ENCODE peak calls at places on chromosomes 1 and 21, in seven cellular contexts. Z is ovary, Y is A549, O is lower leg skin, D is Peyer's patch, N is K562, G is IMR-90. K is an unnamed sample.
A peak's percentile ranks its signal among the peaks of the same experiment; 100 is the strongest.

GRCh38 chr1:36306210-36306901 is at the start of gene SH3D21:
- DNase-seq in D (peak; percentile 87), G (no peak), Y (peak; percentile 67), Z (peak; percentile 51), O (peak; percentile 40), N (peak; percentile 40), K (peak; percentile 82)

GRCh38 chr21:17451364-17451869 is 61.4 kb upstream of the CXADR start:
- DNase-seq in N (no peak), D (no peak), O (peak; percentile 60), G (peak; percentile 89), Y (peak; percentile 46), Z (no peak), K (no peak)

GRCh38 chr1:42931108-42931539 is 27.5 kb downstream of the SLC2A1 start:
- DNase-seq in G (peak; percentile 39), O (peak; percentile 19), Y (peak; percentile 62), Z (no peak), N (peak; percentile 76), D (peak; percentile 79), K (peak; percentile 59)

GRCh38 chr1:198876371-198876871 is 237.6 kb downstream of the PTPRC start:
- DNase-seq in G (no peak), D (no peak), Z (no peak), N (no peak), Y (no peak), O (no peak), K (no peak)

GRCh38 chr1:64965239-64966157 is 851 bp downstream of the JAK1 start:
- DNase-seq in Z (peak; percentile 82), D (peak; percentile 93), N (no peak), O (peak; percentile 63), G (peak; percentile 76), Y (no peak), K (peak; percentile 75)

GRCh38 chr1:155007253-155007828 is 4.7 kb downstream of the ZBTB7B start:
- DNase-seq in Z (peak; percentile 53), G (no peak), O (no peak), N (no peak), D (peak; percentile 89), Y (no peak), K (peak; percentile 91)

GRCh38 chr1:33168556-33169289 is 13.1 kb downstream of the TRIM62 start:
- DNase-seq in N (no peak), Y (no peak), O (no peak), D (no peak), G (peak; percentile 26), Z (no peak), K (no peak)

GRCh38 chr1:29668761-29669487 is 432.6 kb downstream of the PTPRU start:
- DNase-seq in O (no peak), Z (no peak), N (no peak), D (peak; percentile 1), Y (no peak), G (no peak), K (no peak)

GRCh38 chr1:111417755-111418154 is 9.8 kb downstream of the OVGP1 start:
- DNase-seq in D (no peak), Y (peak; percentile 11), N (no peak), Z (no peak), G (peak; percentile 78), O (no peak), K (no peak)

GRCh38 chr1:210598135-210598652 is 269.5 kb downstream of the HHAT start:
- DNase-seq in Y (peak; percentile 98), N (no peak), D (peak; percentile 61), G (peak; percentile 97), Z (no peak), O (peak; percentile 22), K (peak; percentile 43)

GRCh38 chr1:65741993-65742392 is 50.7 kb upstream of the PDE4B start:
- DNase-seq in N (no peak), O (no peak), G (no peak), D (no peak), Y (no peak), Z (no peak), K (no peak)

GRCh38 chr1:201883786-201884185 is 4.9 kb upstream of the SHISA4 start:
- DNase-seq in O (peak; percentile 56), G (peak; percentile 43), D (peak; percentile 45), Z (no peak), Y (no peak), N (peak; percentile 43), K (no peak)

GRCh38 chr21:45724345-45724961 is 80.9 kb downstream of the PCBP3 start:
- DNase-seq in G (no peak), Y (no peak), Z (no peak), D (no peak), O (no peak), N (no peak), K (no peak)

GRCh38 chr1:117607471-117607870 is 1.6 kb downstream of the TENT5C start:
- DNase-seq in O (no peak), Y (no peak), G (no peak), D (peak; percentile 85), N (no peak), Z (no peak), K (peak; percentile 71)

GRCh38 chr1:26350701-26351590 is 3.0 kb downstream of the CRYBG2 start:
- DNase-seq in O (no peak), N (peak; percentile 42), D (peak; percentile 81), Y (peak; percentile 77), G (peak; percentile 24), Z (no peak), K (peak; percentile 63)

GRCh38 chr1:231629132-231629531 is 2.5 kb downstream of the DISC1 start:
- DNase-seq in Y (no peak), N (no peak), G (no peak), Z (no peak), O (peak; percentile 61), D (peak; percentile 63), K (peak; percentile 63)

GRCh38 chr1:231628207-231628876 is 1.8 kb downstream of the DISC1 start:
- DNase-seq in D (no peak), N (no peak), Y (no peak), O (no peak), Z (peak; percentile 49), G (peak; percentile 37), K (no peak)

GRCh38 chr1:231626951-231627614 is 493 bp downstream of the DISC1 start:
- DNase-seq in N (no peak), G (peak; percentile 43), Y (peak; percentile 19), D (peak; percentile 72), O (peak; percentile 78), Z (peak; percentile 59), K (peak; percentile 71)

GRCh38 chr1:231625975-231626534 is 535 bp upstream of the DISC1 start:
- DNase-seq in G (no peak), N (no peak), Y (peak; percentile 16), Z (no peak), O (no peak), D (no peak), K (no peak)

GRCh38 chr1:231626535-231626950 is at the start of gene DISC1:
- DNase-seq in G (peak; percentile 93), N (peak; percentile 56), O (peak; percentile 79), D (peak; percentile 92), Z (peak; percentile 87), Y (peak; percentile 79), K (peak; percentile 89)
- TF ChIP-seq POLR2A in G (no peak), N (no peak), O (no peak), D (no peak), Z (peak; percentile 9), Y (no peak), K (peak; percentile 22)

DNA sequence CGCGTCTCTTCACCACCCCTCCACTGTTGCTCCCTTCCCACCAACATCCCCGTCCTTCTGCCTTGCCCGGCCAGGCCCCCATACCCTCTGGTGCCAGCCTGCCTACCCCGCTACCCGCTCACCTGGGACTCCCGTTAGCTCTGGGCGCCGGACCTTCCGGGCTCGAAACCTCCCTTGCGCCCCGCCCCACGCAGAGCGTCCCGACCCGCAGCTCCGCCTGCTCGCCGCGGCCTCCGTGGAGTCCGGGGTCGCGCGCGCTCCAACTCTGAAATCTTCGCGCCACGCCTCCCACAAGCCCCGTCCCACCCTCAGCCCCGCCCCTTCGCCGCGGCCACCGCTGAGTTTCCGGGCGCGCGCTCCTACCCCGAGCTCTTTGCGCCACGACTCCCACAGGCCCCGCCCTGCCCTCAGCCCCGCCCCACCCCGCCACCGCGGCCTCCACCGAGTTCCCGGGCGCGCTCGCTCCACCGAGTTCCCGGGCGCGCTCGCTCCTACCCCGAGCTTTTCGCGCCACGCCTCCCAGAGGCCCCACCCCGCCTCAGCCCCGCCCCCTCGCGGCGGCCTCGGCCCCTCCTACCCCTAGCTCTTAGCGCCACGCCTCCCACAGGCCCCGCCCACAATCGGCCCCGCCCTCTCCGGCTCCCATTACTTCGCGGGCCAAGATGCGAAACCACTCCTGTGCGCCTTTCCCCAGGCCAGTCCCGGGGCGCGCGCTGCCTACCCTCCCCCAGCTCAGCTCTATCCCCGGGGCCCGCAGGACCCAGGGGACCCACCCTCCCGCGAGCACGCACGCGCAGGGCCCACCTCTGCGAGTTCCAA is at the start of gene IFT25:
- DNase-seq in Y (peak; percentile 94), D (peak; percentile 99), O (peak; percentile 96), N (peak; percentile 93), G (peak; percentile 93), Z (peak; percentile 99), K (peak; percentile 99)
- TF ChIP-seq POLR2A in Y (peak; percentile 68), D (peak; percentile 63), O (no peak), N (peak; percentile 83), G (peak; percentile 47), Z (peak; percentile 74), K (peak; percentile 66)

DNA sequence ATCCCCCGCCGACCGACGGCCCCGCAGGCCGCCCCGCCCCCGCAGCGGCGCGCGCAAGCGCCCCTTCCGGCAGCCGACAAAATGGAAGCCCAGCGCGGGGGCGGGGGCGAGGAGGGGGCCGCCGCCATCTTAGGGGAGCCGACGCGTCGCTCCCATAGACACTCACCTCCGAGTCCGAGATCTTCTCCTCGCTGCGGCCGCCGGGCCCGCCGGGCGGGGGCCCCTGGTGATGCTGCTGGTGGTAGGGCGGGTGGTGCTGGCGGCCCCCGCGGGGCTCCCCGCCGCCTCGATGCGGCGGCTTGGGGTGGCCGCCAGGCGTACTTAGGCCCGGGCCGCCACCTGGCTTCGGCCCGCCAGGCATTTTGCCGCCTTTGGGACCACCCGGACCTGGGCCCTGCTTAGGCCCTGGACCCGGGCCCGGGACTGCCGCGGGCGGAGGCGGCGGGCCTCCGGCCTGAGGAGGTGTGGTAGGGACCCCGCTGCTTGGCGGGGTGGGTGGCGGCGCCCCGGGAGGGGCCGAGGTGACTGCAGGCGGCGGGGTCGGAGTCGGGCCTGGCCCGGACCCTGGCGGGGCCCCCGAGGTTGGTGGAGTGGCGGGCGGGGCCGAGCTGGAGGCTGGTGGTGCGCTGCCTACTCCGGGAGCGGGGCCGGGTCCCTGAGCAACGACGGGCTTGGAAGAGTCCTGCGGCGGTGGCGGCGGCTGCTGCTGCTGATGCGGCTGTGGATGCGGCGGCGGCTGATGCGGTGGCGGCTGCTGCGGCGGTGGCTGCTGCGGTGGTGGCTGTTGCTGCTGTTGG is 691 bp downstream of the SFPQ start:
- DNase-seq in Y (peak; percentile 73), O (peak; percentile 68), G (peak; percentile 67), N (peak; percentile 83), Z (peak; percentile 87), D (peak; percentile 93), K (peak; percentile 89)
- TF ChIP-seq POLR2A in Y (no peak), O (no peak), G (peak; percentile 77), N (no peak), Z (no peak), D (no peak), K (peak; percentile 8)

DNA sequence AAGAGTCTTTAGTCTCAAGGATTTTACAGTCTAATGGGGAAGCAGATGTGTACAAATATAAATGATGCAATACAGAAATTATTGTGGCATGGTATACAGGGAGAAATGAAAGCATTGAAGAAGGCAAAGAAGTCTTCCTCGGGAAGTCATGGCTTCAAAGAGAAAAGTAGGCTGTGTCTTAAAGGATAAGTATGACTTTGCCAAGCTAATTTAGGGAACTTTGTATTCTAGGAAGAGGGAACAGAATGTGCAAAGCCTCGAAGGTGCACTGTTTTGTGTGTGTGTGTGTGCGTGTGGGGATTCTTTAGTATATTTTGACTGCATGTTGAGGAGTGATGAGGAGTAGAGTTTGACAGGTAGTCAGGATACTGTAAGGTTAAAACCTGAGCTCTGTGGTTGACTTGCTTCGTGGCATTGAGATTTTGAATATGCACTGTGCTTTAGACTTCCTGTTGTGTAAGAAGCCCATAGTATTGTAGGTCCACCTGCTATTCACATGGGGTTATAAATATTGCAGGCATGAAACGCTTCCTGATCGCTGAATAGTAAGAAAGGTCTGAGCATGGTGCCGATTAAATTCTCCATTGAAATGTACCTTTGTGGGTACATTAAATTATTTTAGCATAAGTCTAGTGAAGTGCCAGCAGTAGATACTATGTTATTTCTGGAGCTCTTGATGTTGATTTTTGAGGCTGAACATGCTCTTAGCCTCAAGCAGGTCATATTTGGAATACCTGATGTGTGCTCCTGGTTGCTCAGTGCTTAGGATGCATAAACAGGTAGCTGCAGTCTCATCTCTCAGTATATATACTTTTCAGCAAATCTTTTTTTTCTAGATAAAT is 8.0 kb downstream of the SMAP2 start:
- DNase-seq in Z (no peak), D (peak; percentile 73), Y (no peak), N (no peak), O (no peak), G (no peak), K (no peak)
- TF ChIP-seq POLR2A in Z (no peak), D (peak; percentile 36), Y (no peak), N (no peak), O (no peak), G (no peak), K (peak; percentile 72)

K was measured in transverse colon.